ENCODE peak calls at places on chromosome 6, in ten cellular contexts. One of them, this sample, is unnamed.

GRCh38 chr6:15308445-15309213 is 62.8 kb downstream of the JARID2 start:
- DNase-seq in adipocyte: no peak
- DNase-seq in left ventricle myocardium inferior: no peak
- DNase-seq in M059J: peak
- DNase-seq in NCI-H1417: no peak
- DNase-seq in GM20000: no peak
- DNase-seq in WTC11: no peak
- DNase-seq in HTR-8/SVneo: no peak
- DNase-seq in astrocyte of the spinal cord: no peak
- DNase-seq in G401: peak
- DNase-seq in this sample: peak

GRCh38 chr6:166619912-166620311 is 7.1 kb downstream of the RPS6KA2 start:
- DNase-seq in G401: peak
- DNase-seq in WTC11: no peak
- DNase-seq in M059J: peak
- DNase-seq in adipocyte: peak
- DNase-seq in left ventricle myocardium inferior: no peak
- DNase-seq in HTR-8/SVneo: peak
- DNase-seq in NCI-H1417: no peak
- DNase-seq in GM20000: no peak
- DNase-seq in astrocyte of the spinal cord: peak
- DNase-seq in this sample: peak

GRCh38 chr6:15436451-15436850 is 190.6 kb downstream of the JARID2 start:
- DNase-seq in NCI-H1417: no peak
- DNase-seq in HTR-8/SVneo: no peak
- DNase-seq in adipocyte: no peak
- DNase-seq in astrocyte of the spinal cord: no peak
- DNase-seq in GM20000: no peak
- DNase-seq in M059J: no peak
- DNase-seq in left ventricle myocardium inferior: no peak
- DNase-seq in G401: no peak
- DNase-seq in WTC11: no peak
- DNase-seq in this sample: no peak

GRCh38 chr6:21992178-21992967 is 304.5 kb downstream of the PRL start:
- DNase-seq in GM20000: no peak
- DNase-seq in HTR-8/SVneo: peak
- DNase-seq in WTC11: no peak
- DNase-seq in left ventricle myocardium inferior: no peak
- DNase-seq in NCI-H1417: no peak
- DNase-seq in G401: no peak
- DNase-seq in astrocyte of the spinal cord: peak
- DNase-seq in adipocyte: peak
- DNase-seq in M059J: peak
- DNase-seq in this sample: peak

GRCh38 chr6:63527658-63528514 is 44.4 kb upstream of the LOC128125822 start:
- DNase-seq in M059J: peak
- DNase-seq in left ventricle myocardium inferior: no peak
- DNase-seq in WTC11: no peak
- DNase-seq in astrocyte of the spinal cord: peak
- DNase-seq in NCI-H1417: no peak
- DNase-seq in adipocyte: peak
- DNase-seq in HTR-8/SVneo: peak
- DNase-seq in GM20000: no peak
- DNase-seq in G401: no peak
- DNase-seq in this sample: peak

GRCh38 chr6:139423970-139424667 is 49.7 kb upstream of the CITED2 start:
- DNase-seq in left ventricle myocardium inferior: no peak
- DNase-seq in HTR-8/SVneo: no peak
- DNase-seq in GM20000: no peak
- DNase-seq in astrocyte of the spinal cord: no peak
- DNase-seq in WTC11: no peak
- DNase-seq in G401: no peak
- DNase-seq in adipocyte: no peak
- DNase-seq in M059J: no peak
- DNase-seq in NCI-H1417: no peak
- DNase-seq in this sample: no peak

GRCh38 chr6:169958510-169958909 is 207.1 kb downstream of the ERMARD start:
- DNase-seq in M059J: no peak
- DNase-seq in WTC11: no peak
- DNase-seq in left ventricle myocardium inferior: no peak
- DNase-seq in NCI-H1417: no peak
- DNase-seq in astrocyte of the spinal cord: no peak
- DNase-seq in G401: no peak
- DNase-seq in adipocyte: no peak
- DNase-seq in GM20000: no peak
- DNase-seq in HTR-8/SVneo: no peak
- DNase-seq in this sample: no peak

GRCh38 chr6:107787589-107787960 is 36.5 kb downstream of the SCML4 start:
- DNase-seq in astrocyte of the spinal cord: no peak
- DNase-seq in WTC11: no peak
- DNase-seq in GM20000: no peak
- DNase-seq in left ventricle myocardium inferior: no peak
- DNase-seq in G401: no peak
- DNase-seq in HTR-8/SVneo: no peak
- DNase-seq in adipocyte: no peak
- DNase-seq in NCI-H1417: no peak
- DNase-seq in M059J: no peak
- DNase-seq in this sample: no peak

GRCh38 chr6:444653-445275 is 53.2 kb downstream of the IRF4 start:
- DNase-seq in left ventricle myocardium inferior: no peak
- DNase-seq in G401: no peak
- DNase-seq in M059J: no peak
- DNase-seq in adipocyte: no peak
- DNase-seq in HTR-8/SVneo: no peak
- DNase-seq in astrocyte of the spinal cord: no peak
- DNase-seq in NCI-H1417: no peak
- DNase-seq in GM20000: no peak
- DNase-seq in WTC11: no peak
- DNase-seq in this sample: no peak

GRCh38 chr6:67779876-67780275 is 855.2 kb upstream of the ADGRB3 start:
- DNase-seq in HTR-8/SVneo: no peak
- DNase-seq in M059J: no peak
- DNase-seq in left ventricle myocardium inferior: no peak
- DNase-seq in G401: no peak
- DNase-seq in GM20000: no peak
- DNase-seq in NCI-H1417: no peak
- DNase-seq in astrocyte of the spinal cord: no peak
- DNase-seq in WTC11: no peak
- DNase-seq in adipocyte: no peak
- DNase-seq in this sample: no peak